ENCODE peak calls at places on chromosomes 7 and 10, in eight cellular contexts. S is Peyer's patch; H is spleen; T is GM13977; O is mucosa of descending colon; G is CD8-positive, alpha-beta T cell; J is CD4-positive, alpha-beta T cell; K is glutamatergic neuron. Z is an unnamed sample.

GRCh38 chr7:1459930-1460756 is 873 bp upstream of the MICALL2 start:
- DNase-seq in T (peak), J (no peak), S (no peak), K (no peak), H (peak), G (no peak), O (peak), Z (no peak)

GRCh38 chr10:31771345-31771831 is 157.2 kb downstream of the ARHGAP12 start:
- DNase-seq in S (no peak), G (no peak), H (no peak), J (no peak), T (no peak), K (no peak), O (no peak), Z (no peak)

GRCh38 chr10:86261933-86262665 is 104.5 kb downstream of the GRID1 start:
- DNase-seq in T (peak), K (no peak), G (no peak), O (no peak), S (no peak), J (no peak), H (peak), Z (peak)

GRCh38 chr7:133750287-133750686 is 376.9 kb upstream of the LRGUK start:
- DNase-seq in S (no peak), K (no peak), O (no peak), H (no peak), T (no peak), J (no peak), G (no peak), Z (no peak)

GRCh38 chr7:106178593-106179134 is 66.6 kb upstream of the SYPL1 start:
- DNase-seq in O (no peak), J (no peak), G (no peak), T (no peak), K (no peak), H (no peak), S (no peak), Z (no peak)

GRCh38 chr7:120156476-120156875 is 116.5 kb upstream of the KCND2 start:
- DNase-seq in K (no peak), O (no peak), H (no peak), T (no peak), J (no peak), G (no peak), S (no peak), Z (no peak)

GRCh38 chr7:98286093-98286525 is 4.6 kb downstream of the BRI3 start:
- DNase-seq in G (no peak), K (no peak), O (peak), H (peak), J (no peak), T (no peak), S (peak), Z (no peak)

GRCh38 chr10:10797467-10797866 is 220.2 kb upstream of the CELF2 start:
- DNase-seq in K (no peak), T (no peak), J (no peak), O (no peak), S (no peak), H (no peak), G (no peak), Z (peak)

GRCh38 chr7:151423226-151423625 is 13.4 kb upstream of the WDR86 start:
- DNase-seq in K (no peak), H (no peak), G (no peak), J (no peak), O (no peak), T (no peak), S (no peak), Z (no peak)

GRCh38 chr10:59991661-59992060 is 85.3 kb upstream of the CCDC6 start:
- DNase-seq in J (no peak), S (no peak), O (no peak), T (no peak), H (no peak), K (no peak), G (no peak), Z (peak)

GRCh38 chr10:27884185-27884630 is 114.7 kb downstream of the ODAD2 start:
- DNase-seq in K (no peak), H (no peak), T (no peak), S (no peak), J (no peak), G (no peak), O (no peak), Z (no peak)

GRCh38 chr10:23055424-23056191 is 39.8 kb upstream of the MSRB2 start:
- DNase-seq in H (no peak), K (no peak), J (no peak), S (no peak), G (no peak), T (no peak), O (no peak), Z (no peak)

GRCh38 chr10:124535731-124536495 is 74.3 kb downstream of the LHPP start:
- DNase-seq in H (no peak), J (no peak), O (no peak), T (peak), S (no peak), G (no peak), K (no peak), Z (no peak)

GRCh38 chr10:124534821-124535601 is 73.4 kb downstream of the LHPP start:
- DNase-seq in T (no peak), H (no peak), J (no peak), O (no peak), K (no peak), S (no peak), G (no peak), Z (no peak)

GRCh38 chr10:124532788-124533187 is 71.2 kb downstream of the LHPP start:
- DNase-seq in O (peak), S (no peak), T (no peak), K (no peak), G (no peak), H (no peak), J (no peak), Z (no peak)

GRCh38 chr10:124533266-124533665 is 71.6 kb downstream of the LHPP start:
- DNase-seq in S (no peak), H (no peak), K (no peak), J (no peak), G (no peak), O (no peak), T (no peak), Z (no peak)

DNA sequence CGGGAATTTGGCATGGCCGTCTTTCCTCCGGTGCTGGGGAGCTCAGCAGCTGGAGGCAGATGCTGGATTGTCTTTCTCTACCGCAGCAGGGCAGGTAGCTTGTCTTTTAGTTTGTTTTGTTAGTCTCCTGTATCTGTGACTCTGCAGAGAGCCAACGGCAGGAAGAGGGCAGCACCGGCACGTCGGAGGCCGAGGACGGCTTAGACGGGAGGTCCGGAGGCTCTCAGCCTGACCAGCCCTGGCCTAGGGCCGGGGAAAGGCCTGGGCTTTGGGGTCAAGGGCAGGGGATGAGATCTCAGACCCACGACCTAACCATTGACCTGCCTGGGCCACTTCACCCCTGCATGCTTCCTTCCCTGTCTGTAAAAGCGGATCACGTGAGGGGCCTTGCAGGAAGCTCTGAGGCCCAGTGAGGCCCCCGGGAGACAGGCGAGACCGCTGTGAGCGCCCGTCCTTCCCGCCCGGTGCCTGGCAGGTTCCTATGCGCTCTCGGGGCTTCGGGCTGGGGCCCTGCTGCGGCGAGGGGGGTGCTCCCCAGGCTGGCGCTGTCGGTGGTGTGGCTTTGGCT is 72.7 kb downstream of the LHPP start:
- DNase-seq in J (no peak), H (peak), G (no peak), O (no peak), S (peak), T (peak), K (peak), Z (peak)
- TF ChIP-seq CTCF in J (peak), H (peak), G (no peak), O (no peak), S (peak), T (peak), K (no peak), Z (no peak)

GRCh38 chr10:101072923-101073322 is 11.1 kb downstream of the KAZALD1 start:
- DNase-seq in H (no peak), S (no peak), T (no peak), K (no peak), J (no peak), G (no peak), O (no peak), Z (no peak)

GRCh38 chr10:101071266-101071884 is 9.6 kb downstream of the KAZALD1 start:
- DNase-seq in H (no peak), J (no peak), S (peak), G (no peak), O (no peak), T (no peak), K (no peak), Z (no peak)

GRCh38 chr10:101075775-101076174 is 14.0 kb downstream of the KAZALD1 start:
- DNase-seq in G (no peak), H (no peak), T (no peak), J (no peak), S (no peak), O (no peak), K (no peak), Z (no peak)

GRCh38 chr10:101071885-101072433 is 10.2 kb downstream of the KAZALD1 start:
- DNase-seq in O (no peak), J (no peak), H (no peak), S (no peak), K (peak), T (no peak), G (no peak), Z (no peak)

GRCh38 chr10:101073631-101074030 is 11.8 kb downstream of the KAZALD1 start:
- DNase-seq in S (no peak), J (no peak), T (no peak), H (no peak), O (no peak), G (no peak), K (no peak), Z (no peak)
- TF ChIP-seq CTCF in S (no peak), J (no peak), T (no peak), H (no peak), O (no peak), G (no peak), K (no peak), Z (no peak)

GRCh38 chr10:42684517-42684916 is 46.1 kb upstream of the ZNF33B start:
- DNase-seq in S (no peak), T (no peak), O (no peak), K (no peak), G (no peak), J (no peak), H (no peak), Z (no peak)

DNA sequence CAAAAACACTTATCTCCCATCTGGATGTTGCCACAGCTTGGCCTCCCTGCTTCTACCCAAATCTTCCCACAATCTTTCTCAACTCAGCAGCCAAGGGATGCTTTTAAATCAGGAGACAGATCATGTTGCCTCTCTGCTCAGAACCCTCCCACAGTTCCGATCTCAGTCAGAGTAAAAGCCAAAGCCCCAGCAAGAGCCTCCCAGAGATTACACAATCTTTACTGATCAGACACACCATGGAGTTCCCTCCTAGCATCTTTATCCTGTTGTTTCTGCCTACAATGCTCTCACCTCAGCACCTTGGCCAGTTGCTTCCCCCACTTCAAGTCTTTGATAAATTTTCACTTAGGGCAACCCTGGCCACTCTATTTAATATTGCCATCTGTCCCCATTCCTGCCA is 41.9 kb upstream of the ZNF33B start:
- DNase-seq in H (no peak), S (no peak), J (no peak), K (no peak), G (no peak), O (no peak), T (no peak), Z (no peak)
- TF ChIP-seq CTCF in H (no peak), S (no peak), J (no peak), K (no peak), G (no peak), O (no peak), T (no peak), Z (no peak)

GRCh38 chr7:27501001-27501400 is 161.7 kb downstream of the HIBADH start:
- DNase-seq in J (no peak), T (no peak), G (no peak), H (no peak), O (no peak), K (no peak), S (no peak), Z (no peak)
- TF ChIP-seq CTCF in J (no peak), T (no peak), G (no peak), H (no peak), O (no peak), K (no peak), S (no peak), Z (no peak)

GRCh38 chr7:64794171-64794844 is at the start of gene ZNF138:
- DNase-seq in H (peak), O (peak), G (peak), J (peak), S (peak), K (peak), T (peak), Z (peak)
- TF ChIP-seq CTCF in H (peak), O (no peak), G (no peak), J (no peak), S (peak), K (no peak), T (no peak), Z (no peak)

DNA sequence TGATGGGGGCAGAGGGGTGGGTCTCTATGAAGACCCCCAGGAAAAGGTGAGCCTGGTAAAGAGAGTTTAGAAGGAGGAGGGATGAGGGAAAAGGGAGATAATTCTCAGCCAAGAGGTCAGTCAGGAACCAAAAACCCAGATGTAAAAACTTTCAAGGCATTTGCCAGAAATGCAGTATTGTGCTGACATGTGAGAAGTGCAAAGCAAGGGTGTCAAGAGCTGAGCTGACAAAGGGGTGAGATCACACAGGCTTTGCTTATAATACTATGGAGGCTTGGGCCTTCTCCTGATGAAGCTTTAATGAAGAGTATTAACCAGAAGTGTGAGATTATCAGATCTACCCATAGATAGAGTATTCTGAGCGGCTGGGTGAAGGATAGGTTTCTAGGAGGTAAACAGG is 22.3 kb upstream of the IFRD1 start:
- DNase-seq in S (no peak), G (no peak), O (no peak), K (no peak), J (no peak), H (no peak), T (no peak), Z (no peak)
- TF ChIP-seq CTCF in S (no peak), G (no peak), O (no peak), K (no peak), J (no peak), H (no peak), T (no peak), Z (no peak)